ENCODE peak calls at places on chromosome 17, in five cellular contexts. U is HepG2, X is A549, I is upper lobe of left lung, O is GM12878. B is an unnamed sample.

GRCh38 chr17:40501499-40501911 is at the start of gene TNS4:
- ATAC-seq in I (no peak), X (peak), U (peak), O (no peak), B (no peak)

GRCh38 chr17:32335647-32336046 is 6.3 kb downstream of the C17orf75 start:
- ATAC-seq in I (no peak), U (no peak), X (peak), O (no peak), B (no peak)

GRCh38 chr17:50867856-50868438 is 1.8 kb upstream of the TOB1 start:
- ATAC-seq in U (no peak), X (no peak), I (no peak), O (no peak), B (no peak)

GRCh38 chr17:32731556-32732295 is 145.2 kb downstream of the MYO1D start:
- ATAC-seq in U (no peak), I (no peak), O (no peak), X (no peak), B (no peak)

GRCh38 chr17:49388290-49388640 is 26.2 kb upstream of the ZNF652 start:
- ATAC-seq in U (no peak), I (no peak), O (peak), X (no peak), B (no peak)

GRCh38 chr17:50649042-50649908 is 14.6 kb downstream of the ABCC3 start:
- ATAC-seq in X (peak), O (peak), U (no peak), I (no peak), B (no peak)

GRCh38 chr17:60901806-60902205 is 224.2 kb downstream of the BCAS3 start:
- ATAC-seq in U (no peak), X (no peak), O (no peak), I (no peak), B (no peak)

GRCh38 chr17:72953621-72954020 is 138.9 kb downstream of the SLC39A11 start:
- ATAC-seq in U (no peak), I (no peak), X (no peak), O (no peak), B (no peak)

GRCh38 chr17:301681-302299 is 50.8 kb downstream of the RPH3AL start:
- ATAC-seq in O (no peak), X (no peak), U (no peak), I (no peak), B (peak)

GRCh38 chr17:6471531-6472465 is 27.5 kb downstream of the PIMREG start:
- ATAC-seq in U (no peak), I (no peak), X (peak), O (no peak), B (no peak)

GRCh38 chr17:8080799-8081219 is 6.7 kb downstream of the ALOX12B start:
- ATAC-seq in I (peak), O (no peak), X (no peak), U (no peak), B (no peak)

GRCh38 chr17:7486181-7486580 is 2.0 kb downstream of the POLR2A start:
- ATAC-seq in X (no peak), U (no peak), O (no peak), I (no peak), B (no peak)

GRCh38 chr17:10357768-10358167 is 15.0 kb downstream of the MYH13 start:
- ATAC-seq in O (peak), I (no peak), X (peak), U (peak), B (no peak)

GRCh38 chr17:82830249-82830661 is 9.6 kb downstream of the ZNF750 start:
- ATAC-seq in X (no peak), I (peak), U (no peak), O (no peak), B (peak)

GRCh38 chr17:8939496-8940334 is 25.8 kb downstream of the PIK3R5 start:
- ATAC-seq in U (no peak), I (no peak), X (no peak), O (peak), B (no peak)

GRCh38 chr17:58669853-58670252 is 22.0 kb downstream of the TEX14 start:
- ATAC-seq in O (no peak), U (peak), X (peak), I (no peak), B (no peak)

GRCh38 chr17:4236456-4236855 is 27.3 kb downstream of the ANKFY1 start:
- ATAC-seq in X (no peak), U (no peak), O (no peak), I (no peak), B (no peak)

GRCh38 chr17:81128774-81129173 is 36.5 kb upstream of the PVALEF start:
- ATAC-seq in X (no peak), U (no peak), O (no peak), I (no peak), B (peak)
- TF ChIP-seq EP300 in X (no peak), U (no peak), O (no peak), I (no peak), B (no peak)

DNA sequence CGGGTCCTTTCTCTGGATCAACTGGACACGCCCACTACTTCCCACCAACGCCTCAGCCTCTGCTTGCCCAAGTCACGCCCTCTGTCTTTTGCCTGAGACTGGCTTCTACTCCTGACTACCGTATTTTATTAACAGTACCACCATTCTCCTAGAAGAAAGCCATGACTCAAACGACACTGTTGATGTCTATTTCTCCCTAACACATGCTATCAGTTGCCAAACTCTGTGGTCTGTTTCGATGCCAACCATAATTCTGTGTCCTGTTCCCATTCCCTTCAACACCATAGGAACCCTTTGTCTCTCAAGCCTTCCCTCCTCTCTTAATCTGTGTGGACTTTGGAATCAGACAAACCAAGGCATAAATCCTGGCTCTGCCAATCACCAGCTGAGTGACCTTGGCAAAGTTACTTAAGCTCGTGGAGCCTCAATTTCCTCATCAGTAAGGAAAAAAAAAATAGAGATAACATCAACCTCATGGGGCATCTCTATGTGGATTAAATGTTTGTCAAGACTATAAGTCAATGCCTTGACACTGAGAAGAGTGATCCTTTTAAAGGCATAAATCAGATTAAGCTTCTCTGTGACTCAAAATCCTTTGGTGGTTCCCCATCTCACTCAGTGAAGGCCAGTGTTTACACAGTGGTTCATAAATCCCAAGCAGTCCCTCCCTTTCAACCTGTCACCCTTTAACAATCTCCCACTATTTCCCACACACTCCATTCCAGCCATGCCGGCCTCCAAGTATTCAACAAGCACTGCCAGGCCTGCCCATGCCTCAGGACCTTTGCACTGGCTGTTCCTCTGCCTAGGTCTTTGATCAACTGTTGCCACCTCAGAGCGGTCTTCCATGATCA is 45.6 kb downstream of the ERN1 start:
- ATAC-seq in I (peak), O (no peak), U (peak), X (no peak), B (no peak)
- H3K27ac ChIP-seq in I (peak), O (no peak), U (peak), X (peak), B (no peak)

GRCh38 chr17:44906010-44906646 is 6.9 kb upstream of the EFTUD2 start:
- ATAC-seq in X (peak), O (no peak), I (peak), U (peak), B (no peak)
- TF ChIP-seq EP300 in X (peak), O (no peak), I (no peak), U (no peak), B (no peak)

GRCh38 chr17:67542219-67543114 is 165.4 kb downstream of the PITPNC1 start:
- ATAC-seq in O (no peak), X (no peak), U (peak), I (no peak), B (no peak)
- H3K27ac ChIP-seq in O (no peak), X (no peak), U (no peak), I (no peak), B (no peak)

DNA sequence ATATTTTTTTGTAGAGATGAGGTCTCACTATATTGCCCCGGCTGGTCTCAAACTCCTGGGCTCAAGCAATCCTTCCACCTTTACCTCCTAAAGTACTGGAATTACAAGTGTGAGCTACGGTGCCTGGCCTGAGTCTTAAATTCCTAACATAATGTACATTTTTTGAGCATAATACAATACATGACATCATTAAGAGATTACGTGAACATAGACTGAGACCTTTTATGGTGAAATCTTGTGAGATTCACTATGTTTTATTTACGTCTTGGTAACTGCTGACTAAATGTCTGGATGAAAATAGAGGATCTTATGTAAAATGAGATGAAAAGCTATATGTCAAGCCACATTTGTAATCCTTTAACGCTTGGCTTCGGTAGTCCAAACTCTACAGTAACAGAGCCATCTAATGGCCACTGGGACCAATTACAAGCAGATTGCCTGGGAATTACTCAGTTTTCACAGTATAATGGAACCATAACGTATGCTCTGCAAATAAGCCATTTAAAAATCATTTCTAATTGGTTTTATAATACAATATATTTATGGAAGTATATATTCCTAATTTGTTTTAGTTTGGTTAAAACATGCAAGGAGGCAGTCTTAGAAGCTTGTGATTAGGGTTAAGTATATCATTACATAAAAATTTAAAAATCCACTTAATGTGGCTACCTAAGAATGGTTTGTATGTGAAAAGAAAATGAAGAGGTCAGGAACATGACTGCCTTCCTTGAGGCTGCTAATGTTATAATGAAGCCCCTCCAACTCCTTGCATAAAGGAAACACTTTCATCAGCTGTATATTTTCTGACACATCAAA is 8.1 kb upstream of the EFCAB13 start:
- ATAC-seq in U (peak), I (peak), O (peak), X (peak), B (peak)
- TF ChIP-seq EP300 in U (no peak), I (no peak), O (no peak), X (no peak), B (no peak)

DNA sequence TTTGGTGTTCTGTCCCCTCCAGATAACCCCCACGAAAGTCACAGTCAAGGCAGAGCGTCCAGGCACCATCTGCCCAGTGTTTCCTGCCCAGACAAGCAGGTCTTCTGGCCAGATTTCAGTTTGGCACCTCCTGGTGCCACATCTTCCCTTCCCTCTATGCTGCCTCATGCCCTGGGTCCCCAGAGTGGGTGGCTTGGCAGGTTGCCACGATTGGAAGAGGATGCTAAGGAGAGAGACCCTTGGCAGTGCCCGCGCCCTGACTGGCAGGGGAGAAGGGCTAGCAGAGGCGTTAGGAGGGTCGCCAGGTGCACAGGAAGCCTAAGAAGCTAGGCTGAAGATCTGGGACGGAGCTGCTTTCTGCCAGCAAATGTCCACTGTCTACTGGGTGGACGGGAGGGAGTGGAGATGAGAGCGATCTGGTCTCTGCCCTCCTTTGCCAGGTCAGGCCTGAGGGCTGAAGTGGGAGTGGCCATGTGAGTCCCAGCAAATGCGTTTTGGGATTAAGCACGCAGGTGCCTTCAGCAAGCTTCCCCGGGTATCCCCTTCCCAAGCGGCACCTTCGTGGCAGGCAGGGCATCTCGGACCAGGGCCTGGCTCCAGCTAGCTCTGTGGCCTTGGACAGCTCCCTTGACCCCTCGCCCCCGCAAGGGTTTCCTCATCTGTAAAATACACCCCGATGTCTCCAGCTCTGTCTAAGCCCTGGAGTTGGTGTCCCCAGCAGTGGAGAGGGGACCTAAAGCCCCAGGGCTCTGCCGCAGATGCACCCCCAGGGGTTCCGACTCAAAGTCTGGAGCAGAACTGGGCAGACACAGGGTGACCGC is 13.4 kb upstream of the CD300A start:
- ATAC-seq in U (peak), X (no peak), O (no peak), I (no peak), B (no peak)
- H3K27ac ChIP-seq in U (no peak), X (peak), O (no peak), I (peak), B (peak)

DNA sequence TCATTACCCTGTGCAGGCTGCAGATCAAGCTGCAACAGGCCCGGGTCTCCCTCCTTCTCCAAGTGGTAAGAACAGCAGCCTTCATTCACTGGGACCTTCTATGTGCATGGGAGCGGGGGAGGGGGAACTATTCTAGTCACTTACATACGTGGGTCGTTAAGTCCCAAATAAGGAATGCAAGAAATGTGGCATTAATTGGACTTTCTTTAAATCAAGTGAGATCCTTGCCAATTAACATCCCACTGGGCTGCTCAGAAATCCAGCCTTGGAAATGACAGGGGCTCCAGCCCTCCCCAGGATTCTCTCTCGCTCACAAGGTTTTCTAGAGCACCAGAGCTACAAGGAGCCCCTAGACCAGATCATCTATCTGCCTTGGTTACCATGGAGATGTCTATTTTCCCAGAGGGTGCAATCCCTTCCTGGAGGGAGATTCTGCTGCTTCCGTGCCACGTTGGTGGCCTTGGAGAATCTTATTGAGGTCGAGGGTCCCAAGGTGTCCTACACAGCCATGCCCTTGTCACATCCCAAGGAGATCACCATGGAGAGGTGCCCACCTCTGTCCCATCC is 5.2 kb upstream of the EIF1 start:
- ATAC-seq in I (no peak), X (no peak), U (no peak), O (no peak), B (no peak)
- TF ChIP-seq EP300 in I (no peak), X (no peak), U (no peak), O (no peak), B (no peak)

GRCh38 chr17:77160877-77161530 is 20.2 kb downstream of the SEC14L1 start:
- ATAC-seq in O (no peak), I (no peak), U (peak), X (no peak), B (no peak)
- H3K27ac ChIP-seq in O (no peak), I (peak), U (peak), X (no peak), B (no peak)

DNA sequence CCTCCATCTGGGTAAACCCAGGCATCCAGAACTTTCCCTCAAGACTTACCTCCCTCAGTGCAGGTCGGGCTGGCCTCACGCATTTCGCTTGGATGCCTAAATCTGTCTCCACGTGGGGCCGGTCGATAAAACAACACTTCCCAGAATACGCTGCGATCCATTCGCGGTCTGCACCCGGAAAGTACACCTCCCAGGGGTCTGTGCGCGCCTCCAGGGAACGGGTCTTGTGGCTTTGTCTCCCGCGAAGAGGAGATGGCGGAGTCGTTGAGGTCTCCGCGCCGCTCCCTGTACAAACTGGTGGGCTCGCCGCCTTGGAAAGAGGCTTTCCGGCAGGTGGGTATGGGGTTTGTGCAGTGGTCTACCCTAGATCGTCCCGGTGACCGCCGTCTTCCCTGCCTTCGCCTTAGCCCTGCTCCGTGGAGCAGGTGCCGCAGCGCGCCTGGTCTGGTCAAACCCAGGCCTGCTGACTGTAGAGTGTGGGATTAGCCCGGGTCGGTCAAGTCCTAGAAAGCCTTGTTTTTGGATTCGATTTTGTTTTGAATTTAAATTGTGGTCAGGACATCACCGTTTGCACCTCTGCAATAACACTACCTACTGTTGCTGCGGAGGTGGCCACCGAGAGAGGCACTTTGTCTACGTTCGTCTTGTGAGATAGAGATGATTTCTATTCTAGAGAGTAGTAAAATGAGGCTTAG is at the start of gene RPAIN:
- ATAC-seq in O (peak), I (peak), U (peak), X (peak), B (peak)
- TF ChIP-seq EP300 in O (no peak), I (no peak), U (no peak), X (peak), B (no peak)

GRCh38 chr17:78933025-78933958 is 8.1 kb upstream of the TIMP2 start:
- ATAC-seq in X (peak), I (peak), U (peak), O (peak), B (peak)
- H3K27ac ChIP-seq in X (peak), I (peak), U (peak), O (no peak), B (peak)